ENCODE peak calls at places on chromosome 12, in eight cellular contexts. H is endothelial cell of umbilical vein, C is heart left ventricle, G is HCT116, A is left ventricle myocardium inferior, U is cardiac muscle cell, K is left lung, X is mammary epithelial cell. T is an unnamed sample.

GRCh38 chr12:13148532-13148847 is 45.0 kb upstream of the GSG1 start:
- DNase-seq in H (no peak), C (no peak), G (no peak), A (no peak), U (no peak), K (no peak), X (no peak), T (no peak)

GRCh38 chr12:20395791-20396550 is 27.6 kb downstream of the PDE3A start:
- DNase-seq in H (no peak), C (no peak), G (no peak), A (peak), U (no peak), K (no peak), X (no peak), T (no peak)

GRCh38 chr12:77893918-77894317 is 63.2 kb downstream of the NAV3 start:
- DNase-seq in H (peak), C (no peak), G (peak), A (no peak), U (peak), K (no peak), X (peak), T (no peak)

GRCh38 chr12:91331371-91331770 is 148.8 kb upstream of the DCN start:
- DNase-seq in H (no peak), C (no peak), G (no peak), A (no peak), U (no peak), K (no peak), X (no peak), T (no peak)

GRCh38 chr12:28527631-28528249 is 337.5 kb downstream of the CCDC91 start:
- DNase-seq in H (no peak), C (no peak), G (no peak), A (no peak), U (no peak), K (no peak), X (peak), T (no peak)

GRCh38 chr12:24360907-24361306 is 411.4 kb upstream of the SOX5 start:
- DNase-seq in H (no peak), C (no peak), G (no peak), A (no peak), U (peak), K (no peak), X (no peak), T (no peak)

GRCh38 chr12:97837401-97837800 is 374.8 kb downstream of the RMST start:
- DNase-seq in H (no peak), C (no peak), G (no peak), A (no peak), U (peak), K (no peak), X (peak), T (no peak)

GRCh38 chr12:44774815-44775411 is 101.2 kb downstream of the NELL2 start:
- DNase-seq in H (peak), C (no peak), G (peak), A (no peak), U (peak), K (peak), X (peak), T (no peak)

GRCh38 chr12:106178582-106178981 is 39.8 kb upstream of the NUAK1 start:
- DNase-seq in H (no peak), C (no peak), G (no peak), A (no peak), U (no peak), K (no peak), X (no peak), T (no peak)

GRCh38 chr12:85369365-85370154 is 89.5 kb downstream of the ALX1 start:
- DNase-seq in H (no peak), C (no peak), G (no peak), A (no peak), U (no peak), K (no peak), X (no peak), T (no peak)

GRCh38 chr12:110920324-110920910 is at the start of gene MYL2:
- DNase-seq in H (no peak), C (no peak), G (no peak), A (peak), U (no peak), K (no peak), X (no peak), T (no peak)

GRCh38 chr12:76784600-76785051 is 20.7 kb downstream of the ZDHHC17 start:
- DNase-seq in H (no peak), C (no peak), G (no peak), A (no peak), U (peak), K (no peak), X (peak), T (no peak)

GRCh38 chr12:65960820-65961691 is 136.8 kb downstream of the HMGA2 start:
- DNase-seq in H (peak), C (no peak), G (no peak), A (no peak), U (no peak), K (no peak), X (no peak), T (no peak)

GRCh38 chr12:66662729-66663128 is 16.1 kb downstream of the GRIP1 start:
- DNase-seq in H (peak), C (no peak), G (no peak), A (no peak), U (peak), K (no peak), X (peak), T (no peak)

GRCh38 chr12:108831309-108831991 is 25.9 kb downstream of the SSH1 start:
- DNase-seq in H (no peak), C (no peak), G (no peak), A (no peak), U (no peak), K (no peak), X (no peak), T (peak)
- H3K4me3 ChIP-seq in H (no peak), C (no peak), G (no peak), A (no peak), U (no peak), K (no peak), X (no peak), T (no peak)

DNA sequence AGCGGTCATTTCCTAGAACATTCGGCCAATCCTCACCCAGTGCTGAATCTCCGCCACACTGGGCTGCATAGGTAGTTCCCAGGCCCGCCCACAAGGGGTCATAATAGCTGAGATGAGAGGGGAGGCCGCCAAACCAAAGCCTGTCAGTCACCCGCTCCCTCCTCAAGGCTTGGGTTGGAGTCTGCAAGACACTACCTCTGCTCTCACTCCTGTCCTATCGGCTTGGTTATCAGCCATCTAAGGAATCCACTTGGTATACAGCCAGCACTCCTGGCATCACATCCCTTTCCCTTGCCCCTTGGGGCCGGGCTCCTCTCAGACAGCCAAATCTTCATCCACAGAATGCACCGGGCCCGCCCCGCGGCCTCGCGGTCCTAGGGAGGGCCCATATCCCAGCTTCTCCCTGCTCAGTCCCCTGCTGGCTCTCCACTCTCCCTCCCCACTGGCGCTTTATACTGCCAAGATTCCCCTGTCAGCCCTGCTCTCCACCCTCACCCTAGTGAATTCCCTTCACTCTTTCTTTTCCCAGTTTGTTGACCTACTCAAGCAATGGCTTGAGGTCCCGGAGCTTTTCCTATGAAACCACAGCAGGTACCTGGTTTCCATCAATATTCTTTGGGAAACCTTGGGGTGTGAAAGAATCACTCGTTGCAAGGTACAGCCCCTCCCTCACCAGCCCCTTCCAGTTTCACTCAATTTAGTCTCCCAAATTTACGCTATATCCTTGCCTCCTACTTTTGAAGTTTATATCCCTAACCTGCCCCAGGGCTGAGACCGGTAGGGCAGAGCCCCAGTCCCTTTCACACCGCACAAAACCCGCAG is 1.5 kb downstream of the IFFO1 start:
- DNase-seq in H (peak), C (peak), G (peak), A (peak), U (peak), K (peak), X (no peak), T (peak)
- TF ChIP-seq CTCF in H (peak), C (peak), G (peak), A (peak), U (peak), K (no peak), X (peak), T (peak)

GRCh38 chr12:59164991-59165718 is 244.9 kb upstream of the LRIG3 start:
- DNase-seq in H (peak), C (no peak), G (peak), A (no peak), U (peak), K (no peak), X (peak), T (no peak)

GRCh38 chr12:59164226-59164625 is 243.9 kb upstream of the LRIG3 start:
- DNase-seq in H (no peak), C (no peak), G (no peak), A (no peak), U (no peak), K (no peak), X (no peak), T (no peak)

DNA sequence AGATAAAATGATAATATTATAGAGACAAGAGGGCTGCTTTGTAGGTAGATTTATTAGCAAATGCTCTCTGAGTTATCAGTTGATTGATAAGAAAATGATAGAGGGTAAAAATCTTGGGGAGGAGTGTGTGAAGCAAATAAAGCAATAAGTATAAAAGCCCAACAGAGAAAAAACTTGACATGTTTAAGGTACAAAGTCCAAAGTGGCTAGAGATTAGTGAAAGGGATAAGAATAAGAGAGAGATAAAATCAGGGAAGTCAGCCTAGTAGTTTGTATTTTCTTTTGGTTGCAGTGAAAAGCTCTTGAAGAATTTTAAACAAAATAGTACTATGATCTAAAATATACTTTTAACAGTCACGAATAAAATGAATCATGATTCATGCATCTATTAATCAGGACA is 246.2 kb upstream of the LRIG3 start:
- DNase-seq in H (no peak), C (no peak), G (no peak), A (no peak), U (no peak), K (no peak), X (no peak), T (no peak)
- H3K27ac ChIP-seq in H (no peak), C (no peak), G (no peak), A (no peak), U (no peak), K (no peak), X (no peak), T (no peak)

DNA sequence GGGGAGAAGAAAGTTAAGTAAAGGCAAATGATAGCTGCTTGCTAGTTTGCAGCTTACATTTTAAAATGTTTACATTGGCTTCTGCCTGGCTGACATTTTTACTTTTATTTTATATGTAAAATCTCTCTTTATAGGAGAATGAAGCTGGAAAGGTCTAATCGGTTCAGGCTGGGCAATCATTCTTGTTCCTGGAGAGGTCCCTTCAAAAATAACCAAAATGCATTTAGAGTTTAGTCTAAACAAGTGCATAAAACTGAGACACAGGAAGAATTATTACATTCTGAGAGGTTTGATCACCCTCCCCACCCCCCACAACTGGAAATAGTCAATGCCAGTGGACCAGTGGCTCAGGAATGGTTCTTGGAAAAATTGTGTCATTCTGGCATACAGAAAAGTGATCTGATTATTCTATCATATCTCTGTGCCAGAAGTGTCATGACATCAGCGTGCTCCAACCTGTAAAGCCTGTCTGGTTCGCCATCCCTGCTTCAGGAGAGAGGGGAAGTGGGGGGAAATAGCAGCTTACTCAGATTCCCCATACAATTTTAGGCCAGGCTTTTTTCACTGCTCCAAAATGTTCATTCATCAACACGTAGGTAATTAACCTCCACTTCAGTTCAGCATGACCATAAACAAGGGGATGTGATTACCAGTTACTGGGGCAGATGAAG is 4.2 kb downstream of the PRICKLE1 start:
- DNase-seq in H (peak), C (no peak), G (no peak), A (no peak), U (no peak), K (no peak), X (peak), T (no peak)
- H3K4me3 ChIP-seq in H (no peak), C (no peak), G (no peak), A (peak), U (peak), K (no peak), X (no peak), T (no peak)

GRCh38 chr12:7189398-7190267 is at the start of gene PEX5:
- DNase-seq in H (peak), C (peak), G (peak), A (peak), U (peak), K (peak), X (peak), T (peak)
- TF ChIP-seq CTCF in H (no peak), C (peak), G (no peak), A (no peak), U (no peak), K (no peak), X (no peak), T (no peak)

GRCh38 chr12:52132754-52133161 is 53.3 kb downstream of the SMIM41 start:
- DNase-seq in H (no peak), C (no peak), G (no peak), A (no peak), U (no peak), K (no peak), X (no peak), T (no peak)
- H3K27ac ChIP-seq in H (no peak), C (no peak), G (no peak), A (no peak), U (no peak), K (no peak), X (no peak), T (no peak)

GRCh38 chr12:125097427-125097826 is 32.2 kb downstream of the AACS start:
- DNase-seq in H (peak), C (no peak), G (no peak), A (no peak), U (no peak), K (peak), X (no peak), T (no peak)
- H3K4me3 ChIP-seq in H (no peak), C (no peak), G (no peak), A (no peak), U (no peak), K (no peak), X (no peak), T (no peak)